ENCODE peak calls at places on chromosome 7, in seven cellular contexts. One of them, this sample, is unnamed. For H3K36me3 and H3K27me3, the result is how much of the 10 kb centered on the place peaks cover.

GRCh38 chr7:141001122-141001521 is 13.6 kb downstream of the MRPS33 start:
- DNase-seq in Caco-2: peak
- DNase-seq in CD4-positive, alpha-beta memory T cell: no peak
- DNase-seq in PC-9: no peak
- DNase-seq in bronchial epithelial cell: no peak
- DNase-seq in cardiac muscle cell: no peak
- DNase-seq in hepatocyte: no peak
- DNase-seq in this sample: no peak

GRCh38 chr7:7681191-7681935 is 37.0 kb downstream of the RPA3 start:
- DNase-seq in bronchial epithelial cell: peak
- DNase-seq in hepatocyte: peak
- DNase-seq in cardiac muscle cell: peak
- DNase-seq in CD4-positive, alpha-beta memory T cell: peak
- DNase-seq in PC-9: peak
- DNase-seq in Caco-2: peak
- DNase-seq in this sample: no peak

GRCh38 chr7:158194365-158194900 is 393.2 kb downstream of the PTPRN2 start:
- DNase-seq in PC-9: no peak
- DNase-seq in CD4-positive, alpha-beta memory T cell: no peak
- DNase-seq in bronchial epithelial cell: no peak
- DNase-seq in Caco-2: no peak
- DNase-seq in cardiac muscle cell: no peak
- DNase-seq in hepatocyte: no peak
- DNase-seq in this sample: no peak

GRCh38 chr7:23246540-23246939 is at the start of gene GPNMB:
- DNase-seq in Caco-2: no peak
- DNase-seq in bronchial epithelial cell: peak
- DNase-seq in hepatocyte: peak
- DNase-seq in PC-9: peak
- DNase-seq in CD4-positive, alpha-beta memory T cell: no peak
- DNase-seq in cardiac muscle cell: peak
- DNase-seq in this sample: no peak

GRCh38 chr7:50717186-50717585 is 65.5 kb downstream of the GRB10 start:
- DNase-seq in hepatocyte: no peak
- DNase-seq in PC-9: no peak
- DNase-seq in Caco-2: no peak
- DNase-seq in cardiac muscle cell: no peak
- DNase-seq in CD4-positive, alpha-beta memory T cell: no peak
- DNase-seq in bronchial epithelial cell: no peak
- DNase-seq in this sample: no peak

GRCh38 chr7:147406521-147407115 is 1183.9 kb upstream of the C7orf33 start:
- DNase-seq in bronchial epithelial cell: no peak
- DNase-seq in PC-9: no peak
- DNase-seq in CD4-positive, alpha-beta memory T cell: no peak
- DNase-seq in cardiac muscle cell: peak
- DNase-seq in Caco-2: no peak
- DNase-seq in hepatocyte: no peak
- DNase-seq in this sample: no peak

GRCh38 chr7:8629504-8629903 is 196.1 kb downstream of the NXPH1 start:
- DNase-seq in bronchial epithelial cell: no peak
- DNase-seq in CD4-positive, alpha-beta memory T cell: no peak
- DNase-seq in PC-9: no peak
- DNase-seq in cardiac muscle cell: no peak
- DNase-seq in hepatocyte: no peak
- DNase-seq in Caco-2: no peak
- DNase-seq in this sample: no peak

GRCh38 chr7:153835712-153836265 is 216.4 kb upstream of the DPP6 start:
- DNase-seq in cardiac muscle cell: no peak
- DNase-seq in CD4-positive, alpha-beta memory T cell: no peak
- DNase-seq in hepatocyte: no peak
- DNase-seq in PC-9: no peak
- DNase-seq in Caco-2: no peak
- DNase-seq in bronchial epithelial cell: no peak
- DNase-seq in this sample: no peak

GRCh38 chr7:142722289-142722794 is 26.9 kb upstream of the PRSS1 start:
- DNase-seq in CD4-positive, alpha-beta memory T cell: no peak
- DNase-seq in bronchial epithelial cell: no peak
- DNase-seq in hepatocyte: no peak
- DNase-seq in Caco-2: no peak
- DNase-seq in PC-9: no peak
- DNase-seq in cardiac muscle cell: no peak
- DNase-seq in this sample: no peak

GRCh38 chr7:40983106-40983505 is 719.8 kb downstream of the INHBA start:
- DNase-seq in Caco-2: no peak
- DNase-seq in cardiac muscle cell: no peak
- DNase-seq in CD4-positive, alpha-beta memory T cell: no peak
- DNase-seq in bronchial epithelial cell: no peak
- DNase-seq in PC-9: no peak
- DNase-seq in hepatocyte: no peak
- DNase-seq in this sample: no peak

GRCh38 chr7:40990841-40991240 is 712.0 kb downstream of the INHBA start:
- DNase-seq in bronchial epithelial cell: no peak
- DNase-seq in Caco-2: no peak
- DNase-seq in cardiac muscle cell: peak
- DNase-seq in hepatocyte: no peak
- DNase-seq in CD4-positive, alpha-beta memory T cell: no peak
- DNase-seq in PC-9: no peak
- DNase-seq in this sample: no peak

GRCh38 chr7:40986351-40986873 is 716.5 kb downstream of the INHBA start:
- DNase-seq in cardiac muscle cell: peak
- DNase-seq in bronchial epithelial cell: peak
- DNase-seq in Caco-2: no peak
- DNase-seq in hepatocyte: peak
- DNase-seq in CD4-positive, alpha-beta memory T cell: no peak
- DNase-seq in PC-9: no peak
- DNase-seq in this sample: no peak

GRCh38 chr7:40987571-40987970 is 715.3 kb downstream of the INHBA start:
- DNase-seq in PC-9: no peak
- DNase-seq in Caco-2: no peak
- DNase-seq in bronchial epithelial cell: no peak
- DNase-seq in hepatocyte: no peak
- DNase-seq in CD4-positive, alpha-beta memory T cell: no peak
- DNase-seq in cardiac muscle cell: no peak
- DNase-seq in this sample: no peak
- H3K36me3 ChIP-seq in PC-9: under half
- H3K36me3 ChIP-seq in Caco-2: under half
- H3K36me3 ChIP-seq in bronchial epithelial cell: under half
- H3K36me3 ChIP-seq in hepatocyte: under half
- H3K36me3 ChIP-seq in CD4-positive, alpha-beta memory T cell: under half
- H3K36me3 ChIP-seq in cardiac muscle cell: under half
- H3K36me3 ChIP-seq in this sample: under half

GRCh38 chr7:155493744-155494538 is 36.0 kb downstream of the EN2 start:
- DNase-seq in bronchial epithelial cell: no peak
- DNase-seq in cardiac muscle cell: no peak
- DNase-seq in CD4-positive, alpha-beta memory T cell: no peak
- DNase-seq in PC-9: no peak
- DNase-seq in Caco-2: no peak
- DNase-seq in hepatocyte: no peak
- DNase-seq in this sample: no peak

GRCh38 chr7:155494551-155494950 is 36.6 kb downstream of the EN2 start:
- DNase-seq in CD4-positive, alpha-beta memory T cell: no peak
- DNase-seq in PC-9: no peak
- DNase-seq in bronchial epithelial cell: no peak
- DNase-seq in Caco-2: no peak
- DNase-seq in hepatocyte: no peak
- DNase-seq in cardiac muscle cell: no peak
- DNase-seq in this sample: no peak

GRCh38 chr7:155496267-155497005 is 38.5 kb downstream of the EN2 start:
- DNase-seq in bronchial epithelial cell: no peak
- DNase-seq in cardiac muscle cell: no peak
- DNase-seq in PC-9: no peak
- DNase-seq in hepatocyte: peak
- DNase-seq in CD4-positive, alpha-beta memory T cell: no peak
- DNase-seq in Caco-2: no peak
- DNase-seq in this sample: peak

GRCh38 chr7:155495440-155496248 is 37.7 kb downstream of the EN2 start:
- DNase-seq in PC-9: no peak
- DNase-seq in bronchial epithelial cell: no peak
- DNase-seq in hepatocyte: no peak
- DNase-seq in cardiac muscle cell: no peak
- DNase-seq in CD4-positive, alpha-beta memory T cell: no peak
- DNase-seq in Caco-2: no peak
- DNase-seq in this sample: peak

DNA sequence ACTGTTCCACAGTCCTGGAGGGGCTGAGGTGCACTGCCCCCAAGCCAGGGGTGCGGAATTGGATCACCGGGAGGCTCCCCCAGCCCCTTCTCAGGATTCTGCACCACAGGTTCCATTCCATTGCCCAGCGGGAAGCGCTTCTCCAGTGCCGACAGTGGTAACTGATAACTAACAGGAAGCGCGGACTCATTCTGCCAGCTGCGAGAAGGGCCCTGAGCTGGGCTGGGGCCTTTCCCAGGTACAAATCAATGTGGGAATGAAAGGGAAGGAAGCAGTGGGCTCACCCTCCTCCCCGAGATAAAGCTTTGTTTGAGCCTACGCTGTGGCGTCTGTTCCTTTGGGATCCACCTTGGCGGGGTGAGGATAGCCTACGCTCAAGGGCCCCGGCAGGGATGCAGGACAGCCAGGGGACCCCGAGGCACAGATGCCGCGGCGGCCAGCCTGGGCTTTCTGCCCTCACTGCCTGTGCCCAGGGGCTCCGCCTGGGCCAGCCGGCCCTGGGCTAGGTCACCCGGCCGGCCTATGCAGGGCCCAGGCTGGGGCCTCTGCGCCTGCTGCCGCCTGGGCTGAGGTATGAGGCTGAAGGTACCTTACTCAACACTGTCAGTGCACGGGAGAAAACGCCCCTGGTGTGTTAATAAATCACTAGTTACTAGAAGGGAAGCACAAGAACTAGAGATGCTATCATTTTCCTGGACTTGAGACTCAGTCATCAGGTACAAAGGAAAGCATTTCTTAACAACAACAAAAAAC is 39.4 kb downstream of the EN2 start:
- DNase-seq in hepatocyte: peak
- DNase-seq in Caco-2: no peak
- DNase-seq in PC-9: no peak
- DNase-seq in bronchial epithelial cell: no peak
- DNase-seq in cardiac muscle cell: no peak
- DNase-seq in CD4-positive, alpha-beta memory T cell: no peak
- DNase-seq in this sample: peak
- H3K27me3 ChIP-seq in hepatocyte: half or more
- H3K27me3 ChIP-seq in Caco-2: under half
- H3K27me3 ChIP-seq in PC-9: half or more
- H3K27me3 ChIP-seq in bronchial epithelial cell: under half
- H3K27me3 ChIP-seq in cardiac muscle cell: half or more
- H3K27me3 ChIP-seq in CD4-positive, alpha-beta memory T cell: under half
- H3K27me3 ChIP-seq in this sample: under half

GRCh38 chr7:44676776-44677175 is 70.3 kb downstream of the OGDH start:
- DNase-seq in bronchial epithelial cell: no peak
- DNase-seq in PC-9: no peak
- DNase-seq in cardiac muscle cell: no peak
- DNase-seq in CD4-positive, alpha-beta memory T cell: no peak
- DNase-seq in hepatocyte: no peak
- DNase-seq in Caco-2: no peak
- DNase-seq in this sample: no peak
- H3K36me3 ChIP-seq in bronchial epithelial cell: under half
- H3K36me3 ChIP-seq in PC-9: under half
- H3K36me3 ChIP-seq in cardiac muscle cell: under half
- H3K36me3 ChIP-seq in CD4-positive, alpha-beta memory T cell: half or more
- H3K36me3 ChIP-seq in hepatocyte: under half
- H3K36me3 ChIP-seq in Caco-2: under half
- H3K36me3 ChIP-seq in this sample: under half

GRCh38 chr7:72706521-72706920 is 121.5 kb downstream of the TYW1B start:
- DNase-seq in CD4-positive, alpha-beta memory T cell: no peak
- DNase-seq in cardiac muscle cell: no peak
- DNase-seq in hepatocyte: no peak
- DNase-seq in bronchial epithelial cell: no peak
- DNase-seq in PC-9: no peak
- DNase-seq in Caco-2: no peak
- DNase-seq in this sample: no peak

GRCh38 chr7:72709909-72710308 is 118.1 kb downstream of the TYW1B start:
- DNase-seq in cardiac muscle cell: no peak
- DNase-seq in CD4-positive, alpha-beta memory T cell: no peak
- DNase-seq in bronchial epithelial cell: no peak
- DNase-seq in hepatocyte: no peak
- DNase-seq in PC-9: no peak
- DNase-seq in Caco-2: no peak
- DNase-seq in this sample: no peak

DNA sequence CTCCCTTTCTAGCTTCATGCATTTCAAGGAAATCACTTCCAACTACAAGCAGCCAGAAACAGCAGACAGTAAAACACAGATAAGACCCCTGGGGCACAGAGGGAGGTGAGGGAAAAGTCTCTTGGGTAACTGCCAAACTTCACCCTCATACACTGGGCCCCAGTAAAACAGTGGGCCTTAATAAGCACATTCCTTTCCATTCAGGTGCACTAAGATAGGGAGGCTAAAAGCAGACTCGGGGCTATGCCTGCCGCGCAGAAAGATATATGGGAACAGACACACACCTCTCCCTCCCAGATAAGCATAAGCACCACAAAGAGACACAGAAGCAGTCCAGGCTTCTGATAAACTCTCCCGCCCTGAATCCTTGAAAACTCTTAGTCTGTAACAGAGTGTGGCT is 117.0 kb downstream of the TYW1B start:
- DNase-seq in Caco-2: no peak
- DNase-seq in PC-9: no peak
- DNase-seq in hepatocyte: peak
- DNase-seq in cardiac muscle cell: peak
- DNase-seq in bronchial epithelial cell: no peak
- DNase-seq in CD4-positive, alpha-beta memory T cell: no peak
- DNase-seq in this sample: no peak
- H3K27me3 ChIP-seq in Caco-2: under half
- H3K27me3 ChIP-seq in PC-9: under half
- H3K27me3 ChIP-seq in hepatocyte: under half
- H3K27me3 ChIP-seq in cardiac muscle cell: under half
- H3K27me3 ChIP-seq in bronchial epithelial cell: under half
- H3K27me3 ChIP-seq in CD4-positive, alpha-beta memory T cell: under half
- H3K27me3 ChIP-seq in this sample: under half

DNA sequence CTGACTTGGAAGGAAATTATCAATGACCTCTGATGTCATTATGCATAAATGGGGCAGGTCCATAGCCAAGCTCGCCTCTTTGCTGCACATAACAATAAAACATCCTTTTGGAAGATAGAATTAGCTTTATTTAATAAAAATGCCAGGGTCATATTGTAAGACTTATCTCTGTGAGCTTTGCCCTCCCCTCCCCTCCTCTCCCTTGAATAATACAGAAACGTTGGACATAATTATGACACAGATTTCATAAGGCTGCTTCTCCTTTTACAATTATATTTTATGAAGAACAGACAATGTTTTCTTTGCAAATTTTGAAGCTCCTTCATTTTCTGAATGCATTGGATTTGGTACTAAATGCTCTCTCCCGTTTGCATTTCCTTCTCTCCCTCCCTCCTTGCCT is 444.9 kb downstream of the AUTS2 start:
- DNase-seq in hepatocyte: no peak
- DNase-seq in PC-9: no peak
- DNase-seq in Caco-2: no peak
- DNase-seq in CD4-positive, alpha-beta memory T cell: no peak
- DNase-seq in bronchial epithelial cell: no peak
- DNase-seq in cardiac muscle cell: no peak
- DNase-seq in this sample: no peak
- H3K36me3 ChIP-seq in hepatocyte: under half
- H3K36me3 ChIP-seq in PC-9: under half
- H3K36me3 ChIP-seq in Caco-2: under half
- H3K36me3 ChIP-seq in CD4-positive, alpha-beta memory T cell: under half
- H3K36me3 ChIP-seq in bronchial epithelial cell: under half
- H3K36me3 ChIP-seq in cardiac muscle cell: under half
- H3K36me3 ChIP-seq in this sample: under half

GRCh38 chr7:129773328-129773731 is 161.8 kb downstream of the NRF1 start:
- DNase-seq in Caco-2: no peak
- DNase-seq in bronchial epithelial cell: no peak
- DNase-seq in hepatocyte: no peak
- DNase-seq in cardiac muscle cell: no peak
- DNase-seq in CD4-positive, alpha-beta memory T cell: no peak
- DNase-seq in PC-9: no peak
- DNase-seq in this sample: no peak
- H3K27me3 ChIP-seq in Caco-2: under half
- H3K27me3 ChIP-seq in bronchial epithelial cell: under half
- H3K27me3 ChIP-seq in hepatocyte: under half
- H3K27me3 ChIP-seq in cardiac muscle cell: half or more
- H3K27me3 ChIP-seq in CD4-positive, alpha-beta memory T cell: under half
- H3K27me3 ChIP-seq in PC-9: under half
- H3K27me3 ChIP-seq in this sample: under half

GRCh38 chr7:4783292-4783652 is 7.8 kb downstream of the AP5Z1 start:
- DNase-seq in PC-9: no peak
- DNase-seq in cardiac muscle cell: no peak
- DNase-seq in hepatocyte: no peak
- DNase-seq in Caco-2: no peak
- DNase-seq in bronchial epithelial cell: no peak
- DNase-seq in CD4-positive, alpha-beta memory T cell: no peak
- DNase-seq in this sample: no peak
- H3K36me3 ChIP-seq in PC-9: under half
- H3K36me3 ChIP-seq in cardiac muscle cell: under half
- H3K36me3 ChIP-seq in hepatocyte: under half
- H3K36me3 ChIP-seq in Caco-2: under half
- H3K36me3 ChIP-seq in bronchial epithelial cell: under half
- H3K36me3 ChIP-seq in CD4-positive, alpha-beta memory T cell: half or more
- H3K36me3 ChIP-seq in this sample: under half

This sample was measured in H7.